ENCODE peak calls at places on chromosomes 6 and 20, in eight cellular contexts. M, S, G, H, N, X, A and W are unnamed samples.

GRCh38 chr6:71420693-71421328 is 132.2 kb downstream of the OGFRL1 start:
- DNase-seq in M (peak), S (peak), G (peak), H (no peak), N (peak), X (peak), A (peak), W (peak)

GRCh38 chr20:10922941-10923340 is 249.1 kb upstream of the JAG1 start:
- DNase-seq in M (no peak), S (peak), G (peak), H (no peak), N (no peak), X (no peak), A (no peak), W (peak)

GRCh38 chr6:24911983-24912382 is 23.8 kb downstream of the RIPOR2 start:
- DNase-seq in M (no peak), S (no peak), G (no peak), H (no peak), N (no peak), X (no peak), A (no peak), W (no peak)

GRCh38 chr20:12023169-12023795 is 105.6 kb downstream of the BTBD3 start:
- DNase-seq in M (no peak), S (no peak), G (no peak), H (no peak), N (no peak), X (no peak), A (no peak), W (no peak)

GRCh38 chr6:152748843-152749242 is 1.8 kb upstream of the VIP start:
- DNase-seq in M (no peak), S (no peak), G (no peak), H (no peak), N (no peak), X (no peak), A (no peak), W (peak)

GRCh38 chr6:161444464-161444863 is 170.6 kb upstream of the AGPAT4 start:
- DNase-seq in M (no peak), S (no peak), G (no peak), H (no peak), N (peak), X (peak), A (no peak), W (no peak)

GRCh38 chr6:37242042-37242428 is 15.5 kb upstream of the TBC1D22B start:
- DNase-seq in M (no peak), S (no peak), G (no peak), H (no peak), N (no peak), X (no peak), A (no peak), W (no peak)

GRCh38 chr20:1293641-1294379 is 27.7 kb downstream of the SNPH start:
- DNase-seq in M (no peak), S (no peak), G (no peak), H (no peak), N (no peak), X (no peak), A (no peak), W (no peak)

GRCh38 chr20:24544371-24544770 is 74.9 kb downstream of the SYNDIG1 start:
- DNase-seq in M (no peak), S (no peak), G (no peak), H (no peak), N (no peak), X (no peak), A (no peak), W (no peak)

GRCh38 chr20:2101057-2101934 is at the start of gene STK35:
- DNase-seq in M (no peak), S (peak), G (no peak), H (peak), N (no peak), X (no peak), A (no peak), W (peak)

GRCh38 chr6:33744001-33744848 is 2.5 kb downstream of the IP6K3 start:
- DNase-seq in M (peak), S (peak), G (peak), H (peak), N (peak), X (peak), A (peak), W (peak)

GRCh38 chr6:47238456-47238995 is 71.2 kb downstream of the TNFRSF21 start:
- DNase-seq in M (no peak), S (no peak), G (no peak), H (no peak), N (no peak), X (no peak), A (no peak), W (no peak)

GRCh38 chr20:35899064-35899463 is 55.2 kb downstream of the SCAND1 start:
- DNase-seq in M (no peak), S (no peak), G (no peak), H (no peak), N (no peak), X (no peak), A (no peak), W (no peak)

GRCh38 chr20:38355161-38356012 is 9.1 kb downstream of the LBP start:
- DNase-seq in M (no peak), S (no peak), G (no peak), H (no peak), N (no peak), X (peak), A (no peak), W (no peak)

GRCh38 chr6:24666097-24666615 is 543 bp downstream of the TDP2 start:
- DNase-seq in M (no peak), S (peak), G (peak), H (no peak), N (peak), X (peak), A (no peak), W (no peak)

GRCh38 chr20:21089421-21089820 is 16.7 kb downstream of the LINC00237 start:
- DNase-seq in M (no peak), S (no peak), G (no peak), H (no peak), N (no peak), X (no peak), A (no peak), W (no peak)

GRCh38 chr6:37587776-37588744 is 88.4 kb upstream of the CCDC167 start:
- DNase-seq in M (peak), S (no peak), G (no peak), H (no peak), N (no peak), X (no peak), A (no peak), W (no peak)

GRCh38 chr6:85996034-85996375 is 353.3 kb upstream of the SYNCRIP start:
- DNase-seq in M (no peak), S (no peak), G (no peak), H (no peak), N (no peak), X (no peak), A (no peak), W (no peak)

GRCh38 chr20:46356195-46357029 is 48.1 kb upstream of the CDH22 start:
- DNase-seq in M (no peak), S (no peak), G (no peak), H (no peak), N (no peak), X (no peak), A (no peak), W (no peak)

GRCh38 chr6:122082370-122082769 is 317.1 kb upstream of the HSF2 start:
- DNase-seq in M (no peak), S (no peak), G (no peak), H (no peak), N (no peak), X (no peak), A (no peak), W (no peak)

GRCh38 chr6:151807513-151808330 is at the start of gene ESR1:
- DNase-seq in M (peak), S (no peak), G (no peak), H (no peak), N (peak), X (no peak), A (peak), W (no peak)

GRCh38 chr20:34309691-34310090 is 6.5 kb upstream of the AHCY start:
- DNase-seq in M (no peak), S (no peak), G (no peak), H (no peak), N (no peak), X (no peak), A (no peak), W (no peak)

GRCh38 chr6:82085701-82086100 is 161.8 kb downstream of the IBTK start:
- DNase-seq in M (no peak), S (no peak), G (no peak), H (no peak), N (no peak), X (no peak), A (no peak), W (no peak)

GRCh38 chr20:52965819-52966218 is 6.3 kb upstream of the TSHZ2 start:
- DNase-seq in M (no peak), S (no peak), G (no peak), H (no peak), N (no peak), X (no peak), A (no peak), W (peak)

GRCh38 chr6:157988700-157989063 is 7.0 kb downstream of the SYNJ2 start:
- DNase-seq in M (no peak), S (no peak), G (no peak), H (no peak), N (no peak), X (no peak), A (no peak), W (no peak)

GRCh38 chr20:41095110-41095969 is 42.0 kb upstream of the PLCG1 start:
- DNase-seq in M (peak), S (peak), G (no peak), H (no peak), N (peak), X (no peak), A (peak), W (peak)

GRCh38 chr20:56516631-56517030 is 7.9 kb upstream of the FAM209A start:
- DNase-seq in M (no peak), S (no peak), G (no peak), H (no peak), N (no peak), X (peak), A (no peak), W (no peak)

GRCh38 chr20:51854912-51855311 is 52.6 kb upstream of the SALL4 start:
- DNase-seq in M (no peak), S (no peak), G (no peak), H (no peak), N (no peak), X (no peak), A (no peak), W (peak)

GRCh38 chr20:17226410-17227198 is at the start of gene PCSK2:
- DNase-seq in M (peak), S (peak), G (no peak), H (no peak), N (peak), X (peak), A (no peak), W (no peak)

GRCh38 chr6:33840064-33840926 is 36.5 kb upstream of the MLN start:
- DNase-seq in M (no peak), S (peak), G (peak), H (no peak), N (no peak), X (no peak), A (no peak), W (peak)

GRCh38 chr6:146041282-146041681 is 12.4 kb downstream of the GRM1 start:
- DNase-seq in M (no peak), S (no peak), G (peak), H (no peak), N (peak), X (no peak), A (no peak), W (peak)

GRCh38 chr20:25683050-25683449 is 13.6 kb downstream of the ZNF337 start:
- DNase-seq in M (no peak), S (no peak), G (no peak), H (no peak), N (no peak), X (no peak), A (no peak), W (no peak)